ENCODE peak calls at places on chromosomes 4 and X, in eight cellular contexts. K, Y, R, A, F, V, U and C are unnamed samples.

GRCh38 chr4:188934320-188934975 is 795.2 kb downstream of the TRIML1 start:
- DNase-seq in U (no peak), K (no peak), R (no peak), A (no peak), F (no peak), V (no peak), Y (peak; percentile 11), C (no peak)

GRCh38 chrX:55356609-55357008 is 91.9 kb upstream of the PAGE3 start:
- DNase-seq in F (no peak), A (no peak), U (no peak), V (no peak), R (no peak), Y (no peak), K (no peak), C (no peak)

GRCh38 chrX:136065044-136065671 is 79.9 kb downstream of the SLC9A6 start:
- DNase-seq in V (peak; percentile 21), U (peak; percentile 55), Y (no peak), R (peak; percentile 6), K (no peak), A (no peak), F (no peak), C (peak; percentile 70)

GRCh38 chrX:3548743-3549441 is 164.6 kb downstream of the PRKX start:
- DNase-seq in V (peak; percentile 29), K (no peak), Y (peak; percentile 58), F (no peak), R (peak; percentile 64), A (no peak), U (no peak), C (peak; percentile 24)

GRCh38 chr4:751676-752075 is 46.0 kb downstream of the PCGF3 start:
- DNase-seq in V (no peak), A (no peak), Y (no peak), F (no peak), U (no peak), K (no peak), R (no peak), C (no peak)

GRCh38 chr4:55947254-55947882 is 1.4 kb upstream of the CEP135 start:
- DNase-seq in R (peak; percentile 87), U (no peak), A (no peak), V (no peak), Y (no peak), F (no peak), K (no peak), C (no peak)

GRCh38 chr4:139841464-139842195 is 176.0 kb downstream of the MGST2 start:
- DNase-seq in V (no peak), K (no peak), A (no peak), R (no peak), U (peak; percentile 74), Y (no peak), F (no peak), C (no peak)

GRCh38 chr4:8730159-8730558 is 137.6 kb downstream of the CPZ start:
- DNase-seq in F (no peak), K (no peak), A (peak; percentile 36), U (peak; percentile 9), V (no peak), R (no peak), Y (no peak), C (no peak)

GRCh38 chr4:61193863-61194262 is 6.3 kb upstream of the ADGRL3 start:
- DNase-seq in K (no peak), V (no peak), Y (no peak), R (no peak), U (no peak), F (no peak), A (no peak), C (no peak)

GRCh38 chr4:186191266-186192067 is at the start of gene CYP4V2:
- DNase-seq in R (peak; percentile 89), K (peak; percentile 76), A (peak; percentile 61), F (peak; percentile 87), U (peak; percentile 95), Y (peak; percentile 67), V (peak; percentile 81), C (peak; percentile 93)
- TF ChIP-seq POLR2A in R (peak; percentile 39), K (no peak), A (peak; percentile 43), F (peak; percentile 57), U (peak; percentile 78), Y (peak; percentile 21), V (peak; percentile 65), C (no peak)

GRCh38 chrX:51336584-51336983 is 4.0 kb downstream of the NUDT10 start:
- DNase-seq in A (no peak), F (peak; percentile 16), K (peak; percentile 14), V (peak; percentile 46), U (no peak), R (peak; percentile 24), Y (peak; percentile 47), C (no peak)
- TF ChIP-seq CTCF in A (peak; percentile 17), F (peak; percentile 19), K (peak; percentile 53), V (peak; percentile 69), U (peak; percentile 18), R (peak; percentile 5), Y (peak; percentile 41), C (peak; percentile 54)

DNA sequence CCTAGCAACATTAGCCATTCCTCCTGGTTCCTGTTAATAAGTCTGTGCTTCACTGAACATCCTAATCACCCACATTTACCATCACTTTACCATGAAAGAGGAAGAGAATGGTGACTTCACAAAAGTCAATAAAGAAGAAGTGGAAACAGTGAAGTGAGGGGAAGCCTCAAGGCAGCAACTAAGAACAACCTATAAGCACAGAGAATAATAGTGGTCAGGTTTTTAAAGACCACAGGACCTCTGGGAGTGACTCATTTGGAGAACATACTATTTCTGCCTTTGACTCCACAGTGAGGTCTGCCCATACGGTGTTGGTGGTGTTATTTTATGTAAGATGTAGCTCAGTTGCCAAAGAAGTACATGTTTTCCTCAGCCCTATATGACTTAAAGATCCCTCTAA is 86.0 kb upstream of the TET2 start:
- DNase-seq in R (peak; percentile 93), F (no peak), Y (no peak), V (no peak), U (no peak), A (no peak), K (no peak), C (no peak)
- H3K4me3 ChIP-seq in R (no peak overlapping the region), F (no peak overlapping the region), Y (no peak overlapping the region), V (no peak overlapping the region), U (no peak overlapping the region), A (no peak overlapping the region), K (no peak overlapping the region), C (no peak overlapping the region)

DNA sequence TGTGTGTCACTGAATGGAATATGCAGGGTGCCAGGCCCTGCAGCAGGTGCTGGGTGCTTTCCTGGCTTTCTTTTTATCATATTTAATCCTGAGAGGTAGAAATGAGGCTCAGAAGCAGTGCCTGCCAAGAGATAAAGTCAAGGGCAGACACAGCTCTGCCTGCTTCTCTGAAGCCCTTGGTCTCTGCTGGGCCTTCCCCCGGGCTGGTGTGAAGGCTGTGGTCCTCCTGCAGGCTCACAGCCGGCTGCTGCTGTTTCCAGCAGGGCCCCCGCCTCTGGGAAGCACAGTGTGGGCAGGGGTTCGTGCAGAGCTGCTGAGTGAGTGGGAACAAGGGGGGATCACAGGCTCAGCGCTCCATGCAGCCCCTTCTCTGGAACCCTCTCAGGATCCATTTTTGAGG is 49.6 kb downstream of the TBC1D14 start:
- DNase-seq in A (peak; percentile 2), U (no peak), F (no peak), K (no peak), R (no peak), Y (no peak), V (peak; percentile 64), C (no peak)
- TF ChIP-seq POLR2A in A (no peak), U (no peak), F (no peak), K (no peak), R (no peak), Y (no peak), V (no peak), C (no peak)

GRCh38 chr4:94375364-94375763 is 32.7 kb upstream of the HPGDS start:
- DNase-seq in U (no peak), A (no peak), V (no peak), R (no peak), Y (no peak), F (no peak), K (no peak), C (no peak)
- TF ChIP-seq CTCF in U (no peak), A (no peak), V (no peak), R (no peak), Y (no peak), F (no peak), K (no peak), C (no peak)

GRCh38 chr4:156971168-156971601 is 414 bp downstream of the PDGFC start:
- DNase-seq in A (no peak), K (peak; percentile 68), V (peak; percentile 65), U (peak; percentile 51), F (peak; percentile 61), R (no peak), Y (no peak), C (no peak)

GRCh38 chr4:156969136-156969535 is 2.5 kb downstream of the PDGFC start:
- DNase-seq in F (no peak), R (no peak), U (no peak), K (no peak), V (no peak), Y (no peak), A (no peak), C (no peak)

GRCh38 chr4:156970501-156971167 is 965 bp downstream of the PDGFC start:
- DNase-seq in F (peak; percentile 73), R (no peak), K (peak; percentile 68), A (peak; percentile 66), V (peak; percentile 76), Y (peak; percentile 53), U (peak; percentile 72), C (peak; percentile 44)

GRCh38 chr4:156971623-156972369 is at the start of gene PDGFC:
- DNase-seq in Y (peak; percentile 57), K (peak; percentile 89), F (peak; percentile 87), R (no peak), A (peak; percentile 69), U (peak; percentile 70), V (peak; percentile 90), C (peak; percentile 70)

GRCh38 chr4:156968479-156968984 is 3.1 kb downstream of the PDGFC start:
- DNase-seq in A (peak; percentile 58), Y (peak; percentile 67), R (peak; percentile 61), V (peak; percentile 64), U (peak; percentile 81), F (peak; percentile 69), K (peak; percentile 75), C (no peak)
- H3K4me3 ChIP-seq in A (peak overlapping the region; percentile 79), Y (no peak overlapping the region), R (no peak overlapping the region), V (no peak overlapping the region), U (no peak overlapping the region), F (peak overlapping the region; percentile 86), K (no peak overlapping the region), C (peak overlapping the region; percentile 80)